ENCODE peak calls at places on chromosomes 6 and 20, in five cellular contexts. One of them, this sample, is unnamed.

GRCh38 chr6:163751032-163751525 is 336.6 kb downstream of the QKI start:
- DNase-seq in K562: no peak
- DNase-seq in H1: no peak
- DNase-seq in HepG2: no peak
- DNase-seq in GM12878: no peak
- DNase-seq in this sample: no peak

GRCh38 chr6:14384175-14384949 is 266.8 kb downstream of the CD83 start:
- DNase-seq in K562: no peak
- DNase-seq in H1: no peak
- DNase-seq in HepG2: no peak
- DNase-seq in GM12878: no peak
- DNase-seq in this sample: no peak

GRCh38 chr20:32130965-32131364 is 21.5 kb downstream of the TM9SF4 start:
- DNase-seq in K562: no peak
- DNase-seq in H1: no peak
- DNase-seq in HepG2: no peak
- DNase-seq in GM12878: no peak
- DNase-seq in this sample: no peak

GRCh38 chr6:971981-972640 is 279.2 kb upstream of the EXOC2 start:
- DNase-seq in K562: no peak
- DNase-seq in H1: no peak
- DNase-seq in HepG2: no peak
- DNase-seq in GM12878: no peak
- DNase-seq in this sample: no peak

GRCh38 chr20:34268851-34269668 is 27.8 kb downstream of the ASIP start:
- DNase-seq in K562: no peak
- DNase-seq in H1: peak
- DNase-seq in HepG2: no peak
- DNase-seq in GM12878: no peak
- DNase-seq in this sample: peak

GRCh38 chr20:33660035-33660684 is 2.0 kb upstream of the C20orf144 start:
- DNase-seq in K562: no peak
- DNase-seq in H1: no peak
- DNase-seq in HepG2: no peak
- DNase-seq in GM12878: no peak
- DNase-seq in this sample: no peak

GRCh38 chr6:134729590-134729989 is 220.3 kb downstream of the ALDH8A1 start:
- DNase-seq in K562: no peak
- DNase-seq in H1: no peak
- DNase-seq in HepG2: no peak
- DNase-seq in GM12878: no peak
- DNase-seq in this sample: no peak

GRCh38 chr20:48614593-48615274 is 213.1 kb downstream of the PREX1 start:
- DNase-seq in K562: no peak
- DNase-seq in H1: no peak
- DNase-seq in HepG2: no peak
- DNase-seq in GM12878: no peak
- DNase-seq in this sample: no peak

GRCh38 chr6:46490425-46491200 is 636 bp downstream of the RCAN2 start:
- DNase-seq in K562: peak
- DNase-seq in H1: peak
- DNase-seq in HepG2: no peak
- DNase-seq in GM12878: no peak
- DNase-seq in this sample: peak

GRCh38 chr6:118780728-118781127 is 113.2 kb upstream of the ASF1A start:
- DNase-seq in K562: no peak
- DNase-seq in H1: no peak
- DNase-seq in HepG2: no peak
- DNase-seq in GM12878: no peak
- DNase-seq in this sample: no peak

GRCh38 chr6:36478051-36478526 is 35.3 kb downstream of the KCTD20 start:
- DNase-seq in K562: peak
- DNase-seq in H1: no peak
- DNase-seq in HepG2: no peak
- DNase-seq in GM12878: no peak
- DNase-seq in this sample: no peak

GRCh38 chr20:37291724-37292126 is 2.3 kb downstream of the MANBAL start:
- DNase-seq in K562: no peak
- DNase-seq in H1: no peak
- DNase-seq in HepG2: no peak
- DNase-seq in GM12878: peak
- DNase-seq in this sample: no peak

GRCh38 chr20:43386878-43387277 is 70.8 kb upstream of the SRSF6 start:
- DNase-seq in K562: no peak
- DNase-seq in H1: no peak
- DNase-seq in HepG2: no peak
- DNase-seq in GM12878: no peak
- DNase-seq in this sample: no peak

GRCh38 chr6:53069431-53069830 is 4.2 kb downstream of the FBXO9 start:
- DNase-seq in K562: no peak
- DNase-seq in H1: no peak
- DNase-seq in HepG2: no peak
- DNase-seq in GM12878: no peak
- DNase-seq in this sample: no peak

GRCh38 chr6:150503041-150503440 is 96.6 kb upstream of the PLEKHG1 start:
- DNase-seq in K562: no peak
- DNase-seq in H1: no peak
- DNase-seq in HepG2: no peak
- DNase-seq in GM12878: no peak
- DNase-seq in this sample: no peak

GRCh38 chr20:48738094-48738398 is 89.8 kb downstream of the PREX1 start:
- DNase-seq in K562: no peak
- DNase-seq in H1: no peak
- DNase-seq in HepG2: no peak
- DNase-seq in GM12878: no peak
- DNase-seq in this sample: no peak

GRCh38 chr20:32820698-32821378 is 1.1 kb downstream of the MAPRE1 start:
- DNase-seq in K562: no peak
- DNase-seq in H1: no peak
- DNase-seq in HepG2: no peak
- DNase-seq in GM12878: no peak
- DNase-seq in this sample: no peak

GRCh38 chr20:44071526-44072111 is 115.4 kb downstream of the JPH2 start:
- DNase-seq in K562: no peak
- DNase-seq in H1: peak
- DNase-seq in HepG2: no peak
- DNase-seq in GM12878: no peak
- DNase-seq in this sample: no peak

GRCh38 chr6:30760537-30760936 is 16.2 kb upstream of the IER3 start:
- DNase-seq in K562: no peak
- DNase-seq in H1: no peak
- DNase-seq in HepG2: no peak
- DNase-seq in GM12878: no peak
- DNase-seq in this sample: no peak

DNA sequence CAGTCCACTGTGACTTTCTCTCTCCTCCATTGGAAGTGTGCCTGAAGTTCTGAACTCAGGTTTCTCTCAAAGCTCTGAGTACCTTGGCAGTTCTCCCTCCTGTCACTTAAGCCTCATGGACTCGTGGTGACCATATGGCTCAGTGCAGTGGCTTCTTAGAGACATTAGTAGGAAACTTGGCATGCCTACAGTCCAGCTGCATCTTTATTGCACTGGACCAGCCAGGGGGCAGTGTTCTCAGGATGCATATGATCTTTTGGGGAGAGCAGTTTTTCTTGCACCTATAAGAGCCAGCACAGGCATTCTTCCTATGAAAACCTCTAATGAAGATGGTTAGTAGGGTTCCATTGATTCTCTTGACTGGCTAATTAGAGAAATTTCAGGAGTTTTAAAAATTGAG is 47.5 kb upstream of the KCNK16 start:
- DNase-seq in K562: no peak
- DNase-seq in H1: no peak
- DNase-seq in HepG2: no peak
- DNase-seq in GM12878: no peak
- DNase-seq in this sample: no peak
- TF ChIP-seq TAF1 in K562: no peak
- TF ChIP-seq TAF1 in H1: no peak
- TF ChIP-seq TAF1 in HepG2: no peak
- TF ChIP-seq TAF1 in GM12878: no peak
- TF ChIP-seq TAF1 in this sample: no peak

DNA sequence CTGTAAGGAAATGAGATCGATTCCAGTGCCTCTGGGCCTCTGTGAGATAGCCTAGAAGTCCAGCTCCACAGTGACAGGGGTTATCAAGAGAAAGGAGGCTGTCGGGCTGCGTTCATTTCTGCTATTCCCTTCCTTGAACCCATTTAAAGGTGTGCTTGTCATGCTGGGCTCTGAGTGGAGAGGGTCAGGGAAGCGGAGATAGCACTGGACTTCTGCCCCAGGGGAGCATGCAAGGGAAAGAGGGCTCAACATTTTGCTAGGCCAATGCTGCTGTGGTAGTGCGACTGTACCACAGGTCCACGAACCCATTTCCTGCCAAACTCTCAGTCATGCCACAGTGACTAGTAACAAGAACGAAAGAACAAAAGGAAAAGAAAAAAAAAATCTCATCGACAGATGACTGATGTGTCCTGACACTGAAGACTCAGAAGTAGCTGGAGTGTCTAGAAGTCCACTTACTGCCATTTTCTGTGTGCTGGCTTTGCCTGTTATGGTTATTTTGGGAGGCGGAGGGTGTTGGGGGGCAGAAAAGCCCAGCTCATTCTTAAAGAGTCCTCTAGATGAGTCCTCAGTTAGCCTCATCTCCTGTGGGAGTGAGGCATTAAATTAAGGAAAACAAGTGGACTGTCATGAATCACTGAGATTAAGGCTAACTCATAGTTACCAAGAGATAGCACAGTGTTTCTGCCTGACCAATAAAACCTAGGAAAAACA is 8.1 kb downstream of the NEDD9 start:
- DNase-seq in K562: no peak
- DNase-seq in H1: no peak
- DNase-seq in HepG2: no peak
- DNase-seq in GM12878: peak
- DNase-seq in this sample: no peak
- TF ChIP-seq POLR2AphosphoS5 in K562: no peak
- TF ChIP-seq POLR2AphosphoS5 in H1: no peak
- TF ChIP-seq POLR2AphosphoS5 in HepG2: peak
- TF ChIP-seq POLR2AphosphoS5 in GM12878: no peak
- TF ChIP-seq POLR2AphosphoS5 in this sample: no peak

DNA sequence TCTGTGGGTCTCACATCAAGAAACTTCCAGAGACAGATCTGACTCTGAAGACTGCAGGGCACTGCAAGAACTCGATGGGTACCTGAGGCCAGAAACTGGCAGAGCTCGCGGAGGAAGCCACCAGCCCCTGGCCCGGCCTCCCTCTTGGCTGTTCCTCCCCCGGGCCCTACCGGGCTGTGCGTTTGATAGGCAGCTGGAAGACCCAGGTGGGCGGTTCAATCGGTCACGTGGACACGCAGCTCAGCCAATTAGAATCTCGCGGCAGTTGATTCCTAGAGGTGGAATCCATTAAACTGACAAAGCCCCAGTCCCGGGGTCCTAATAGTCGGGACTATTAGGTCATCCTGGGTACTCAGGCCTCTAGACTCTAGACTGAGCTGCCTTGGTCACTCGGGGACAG is 154.2 kb upstream of the PROKR2 start:
- DNase-seq in K562: peak
- DNase-seq in H1: no peak
- DNase-seq in HepG2: no peak
- DNase-seq in GM12878: no peak
- DNase-seq in this sample: no peak
- TF ChIP-seq TAF1 in K562: no peak
- TF ChIP-seq TAF1 in H1: no peak
- TF ChIP-seq TAF1 in HepG2: no peak
- TF ChIP-seq TAF1 in GM12878: no peak
- TF ChIP-seq TAF1 in this sample: no peak

GRCh38 chr20:1204547-1204946 is 1.3 kb downstream of the C20orf202 start:
- DNase-seq in K562: no peak
- DNase-seq in H1: peak
- DNase-seq in HepG2: no peak
- DNase-seq in GM12878: no peak
- DNase-seq in this sample: no peak
- TF ChIP-seq POLR2AphosphoS5 in K562: no peak
- TF ChIP-seq POLR2AphosphoS5 in H1: no peak
- TF ChIP-seq POLR2AphosphoS5 in HepG2: no peak
- TF ChIP-seq POLR2AphosphoS5 in GM12878: no peak
- TF ChIP-seq POLR2AphosphoS5 in this sample: no peak

GRCh38 chr6:44177691-44178423 is 19.2 kb downstream of the CAPN11 start:
- DNase-seq in K562: no peak
- DNase-seq in H1: no peak
- DNase-seq in HepG2: no peak
- DNase-seq in GM12878: no peak
- DNase-seq in this sample: no peak
- TF ChIP-seq TAF1 in K562: no peak
- TF ChIP-seq TAF1 in H1: no peak
- TF ChIP-seq TAF1 in HepG2: no peak
- TF ChIP-seq TAF1 in GM12878: no peak
- TF ChIP-seq TAF1 in this sample: no peak